ENCODE peak calls at places on chromosomes 4 and X, in nine cellular contexts. U is fibroblast of lung, O is pancreas, G is right atrium auricular region, R is colonic mucosa, E is left ventricle myocardium inferior, H is OCI-LY7, A is esophagus squamous epithelium, B is suprapubic skin. T is an unnamed sample.

GRCh38 chrX:110167952-110168451 is 149.9 kb downstream of the AMMECR1 start:
- DNase-seq in U (peak; percentile 53), O (no peak), G (no peak), R (no peak), E (no peak), H (peak; percentile 39), A (no peak), B (no peak), T (no peak)

GRCh38 chr4:8528713-8529112 is 51.5 kb upstream of the GPR78 start:
- DNase-seq in U (peak; percentile 82), O (no peak), G (no peak), R (no peak), E (no peak), H (no peak), A (no peak), B (no peak), T (no peak)

GRCh38 chr4:114807759-114808404 is 209.3 kb downstream of the UGT8 start:
- DNase-seq in U (peak; percentile 6), O (peak; percentile 27), G (no peak), R (peak; percentile 21), E (no peak), H (peak; percentile 55), A (no peak), B (no peak), T (no peak)

GRCh38 chr4:76637704-76638361 is 202.8 kb downstream of the SHROOM3 start:
- DNase-seq in U (peak; percentile 50), O (no peak), G (no peak), R (no peak), E (no peak), H (no peak), A (no peak), B (no peak), T (no peak)

GRCh38 chr4:80112236-80112635 is 39.2 kb upstream of the ANTXR2 start:
- DNase-seq in U (peak; percentile 37), O (no peak), G (no peak), R (no peak), E (peak; percentile 32), H (no peak), A (no peak), B (peak; percentile 81), T (peak; percentile 19)

GRCh38 chrX:129035180-129035579 is 488.1 kb downstream of the SMARCA1 start:
- DNase-seq in U (no peak), O (no peak), G (no peak), R (no peak), E (no peak), H (no peak), A (no peak), B (no peak), T (no peak)

GRCh38 chrX:29315931-29316330 is 728.7 kb downstream of the IL1RAPL1 start:
- DNase-seq in U (no peak), O (no peak), G (no peak), R (no peak), E (no peak), H (no peak), A (no peak), B (no peak), T (no peak)

GRCh38 chr4:146369446-146369845 is 152.3 kb downstream of the SLC10A7 start:
- DNase-seq in U (no peak), O (no peak), G (no peak), R (no peak), E (no peak), H (no peak), A (no peak), B (no peak), T (no peak)

GRCh38 chrX:151393514-151393913 is 3.5 kb upstream of the VMA21 start:
- DNase-seq in U (no peak), O (no peak), G (no peak), R (no peak), E (no peak), H (peak; percentile 39), A (no peak), B (no peak), T (no peak)

GRCh38 chrX:77603635-77604336 is 156.6 kb downstream of the FGF16 start:
- DNase-seq in U (no peak), O (no peak), G (no peak), R (no peak), E (no peak), H (no peak), A (no peak), B (no peak), T (no peak)

GRCh38 chrX:108298165-108298602 is 140.0 kb downstream of the COL4A6 start:
- DNase-seq in U (no peak), O (no peak), G (no peak), R (no peak), E (no peak), H (no peak), A (no peak), B (no peak), T (no peak)

GRCh38 chr4:147985376-147985775 is 253.5 kb downstream of the ARHGAP10 start:
- DNase-seq in U (no peak), O (no peak), G (no peak), R (no peak), E (no peak), H (no peak), A (no peak), B (no peak), T (no peak)

GRCh38 chr4:39446842-39447573 is 11.7 kb downstream of the RPL9 start:
- DNase-seq in U (peak; percentile 59), O (peak; percentile 29), G (peak; percentile 69), R (peak; percentile 78), E (peak; percentile 51), H (no peak), A (peak; percentile 16), B (peak; percentile 86), T (peak; percentile 32)

GRCh38 chr4:115759231-115759630 is 645.8 kb upstream of the NDST4 start:
- DNase-seq in U (no peak), O (no peak), G (no peak), R (no peak), E (no peak), H (no peak), A (no peak), B (no peak), T (no peak)

GRCh38 chrX:107716045-107716684 is 59.4 kb downstream of the TSC22D3 start:
- DNase-seq in U (peak; percentile 49), O (no peak), G (no peak), R (no peak), E (no peak), H (peak; percentile 24), A (no peak), B (no peak), T (no peak)

GRCh38 chrX:108020631-108021030 is 24.2 kb upstream of the VSIG1 start:
- DNase-seq in U (no peak), O (no peak), G (no peak), R (no peak), E (no peak), H (peak; percentile 27), A (no peak), B (no peak), T (no peak)

GRCh38 chrX:74259879-74260491 is 44.0 kb upstream of the ZCCHC13 start:
- DNase-seq in U (no peak), O (no peak), G (no peak), R (no peak), E (no peak), H (no peak), A (no peak), B (no peak), T (no peak)
- H3K27ac ChIP-seq in U (no peak overlapping the region), O (no peak overlapping the region), G (no peak overlapping the region), R (no peak overlapping the region), E (no peak overlapping the region), H (no peak overlapping the region), A (no peak overlapping the region), B (no peak overlapping the region), T (no peak overlapping the region)

DNA sequence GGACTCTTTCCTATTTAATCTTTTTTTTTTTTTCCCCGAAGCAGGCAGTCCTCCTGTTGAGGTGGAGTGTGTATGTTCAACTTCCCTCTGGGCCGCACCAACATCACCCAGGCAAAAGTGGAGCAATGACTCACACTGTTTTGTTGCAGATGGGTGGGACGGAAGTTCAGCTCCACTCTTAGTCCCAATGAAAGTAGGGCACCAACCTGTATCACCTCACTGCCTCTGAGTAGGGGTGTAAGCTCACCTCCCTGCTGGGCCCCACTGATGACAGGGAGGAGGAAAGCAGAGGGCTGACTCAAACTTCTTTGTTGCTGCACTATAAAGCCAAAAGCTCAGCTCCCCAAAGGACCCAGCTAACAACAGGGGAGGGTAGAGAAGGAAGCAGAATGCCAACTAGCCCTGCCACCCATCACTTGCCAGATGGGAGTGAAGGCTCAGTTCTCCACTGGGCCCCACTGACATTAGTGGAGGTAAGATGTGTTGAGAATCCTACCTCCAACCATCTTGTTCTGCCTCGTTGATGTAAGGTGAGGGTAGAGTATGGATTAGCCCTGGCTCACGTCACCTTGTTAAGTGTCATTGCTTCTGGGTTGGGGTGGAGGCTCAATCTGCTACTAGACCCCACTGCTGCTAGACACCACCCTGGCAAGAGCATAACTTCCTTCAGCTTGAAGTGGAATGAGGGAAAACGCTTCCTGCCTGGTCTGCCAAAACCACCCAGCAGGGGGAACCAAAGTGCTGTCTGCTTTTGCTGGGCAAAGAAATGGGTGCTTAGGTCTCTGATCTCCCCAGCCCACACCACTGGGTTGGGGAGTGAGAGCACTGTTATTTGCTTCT is 14.1 kb downstream of the RPS6KA3 start:
- DNase-seq in U (peak; percentile 24), O (peak; percentile 37), G (no peak), R (peak; percentile 83), E (peak; percentile 45), H (peak; percentile 52), A (no peak), B (no peak), T (peak; percentile 30)
- TF ChIP-seq CTCF in U (peak; percentile 74), O (peak; percentile 41), G (peak; percentile 27), R (peak; percentile 73), E (peak; percentile 61), H (peak; percentile 69), A (peak; percentile 43), B (peak; percentile 25), T (peak; percentile 54)

DNA sequence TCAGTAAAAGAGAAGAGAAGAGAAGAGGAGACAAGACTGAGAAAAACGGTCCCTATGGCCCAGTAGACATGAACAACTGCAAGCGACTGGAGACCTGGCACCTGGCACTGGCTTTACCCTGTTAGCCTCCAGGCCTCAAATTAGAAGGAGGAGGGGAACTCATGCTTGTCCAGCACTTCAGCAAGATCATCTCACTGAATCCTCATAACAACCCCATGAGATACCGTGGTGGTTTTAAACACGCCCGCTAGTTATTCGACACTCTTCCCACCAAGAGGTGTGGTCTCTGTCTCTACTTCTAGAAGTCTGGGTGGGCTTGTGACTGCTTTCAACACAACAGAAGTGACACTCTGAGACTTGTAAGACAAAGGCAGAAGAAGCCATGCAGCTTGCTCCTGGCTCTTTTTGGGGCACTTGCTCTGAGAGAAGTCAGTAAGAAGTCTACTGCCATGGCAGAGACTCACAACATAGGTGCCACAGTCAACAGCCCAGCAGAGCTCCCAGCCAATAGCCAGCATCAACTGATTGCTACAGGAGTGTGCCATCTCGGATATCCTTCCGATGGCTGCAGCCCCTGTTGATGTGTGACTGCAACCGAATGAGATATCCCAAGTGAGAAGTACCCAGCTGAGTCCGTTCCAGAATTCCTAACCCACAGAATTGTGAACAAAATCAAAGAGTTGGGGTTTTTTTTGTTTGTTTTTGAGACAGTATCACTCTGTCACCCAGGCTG is 34.1 kb upstream of the BCOR start:
- DNase-seq in U (no peak), O (no peak), G (no peak), R (no peak), E (no peak), H (peak; percentile 12), A (no peak), B (no peak), T (no peak)
- H3K4me1 ChIP-seq in U (no peaks in the 10 kb centered on the region), O (no peaks in the 10 kb centered on the region), G (no peaks in the 10 kb centered on the region), R (no peaks in the 10 kb centered on the region), E (peaks cover 14% of the 10 kb centered on the region), H (peaks cover 32% of the 10 kb centered on the region), A (no peaks in the 10 kb centered on the region), B (peaks cover 11% of the 10 kb centered on the region), T (no peaks in the 10 kb centered on the region)

DNA sequence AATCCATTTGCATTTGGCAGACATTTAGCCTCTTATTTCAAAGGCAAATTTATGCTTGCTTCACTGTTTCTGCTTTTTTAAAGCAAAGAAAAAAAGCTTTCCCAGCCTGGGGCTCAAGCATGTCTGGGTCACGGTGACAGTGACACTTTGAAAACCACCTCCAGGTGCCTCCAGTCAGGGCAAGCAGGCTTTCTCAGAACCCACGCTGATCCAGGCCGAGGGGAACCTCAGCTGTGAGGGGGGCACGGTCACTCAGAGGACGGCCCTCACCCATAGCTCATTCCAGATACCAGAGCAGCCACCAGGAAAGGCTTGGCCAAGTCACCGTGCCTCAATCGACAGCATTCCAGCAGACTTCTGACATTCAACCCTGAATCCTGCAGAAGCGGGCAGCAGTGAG is 57.1 kb downstream of the PPP2R2C start:
- DNase-seq in U (no peak), O (no peak), G (no peak), R (no peak), E (no peak), H (no peak), A (no peak), B (no peak), T (no peak)
- H3K27ac ChIP-seq in U (no peak overlapping the region), O (no peak overlapping the region), G (no peak overlapping the region), R (no peak overlapping the region), E (no peak overlapping the region), H (no peak overlapping the region), A (no peak overlapping the region), B (no peak overlapping the region), T (no peak overlapping the region)

T was measured in heart right ventricle.